ENCODE peak calls at places on chromosome 7, in seven cellular contexts. One of them, this sample, is unnamed.

GRCh38 chr7:68249611-68250010 is 1253.0 kb downstream of the TYW1 start:
- DNase-seq in adrenal gland: no peak
- DNase-seq in OCI-LY7: no peak
- DNase-seq in GM06990: no peak
- DNase-seq in mucosa of descending colon: no peak
- DNase-seq in mammary epithelial cell: no peak
- DNase-seq in PC-9: no peak
- DNase-seq in this sample: no peak

GRCh38 chr7:32228601-32229000 is 158.4 kb upstream of the PDE1C start:
- DNase-seq in adrenal gland: no peak
- DNase-seq in OCI-LY7: no peak
- DNase-seq in GM06990: no peak
- DNase-seq in mucosa of descending colon: no peak
- DNase-seq in mammary epithelial cell: no peak
- DNase-seq in PC-9: no peak
- DNase-seq in this sample: no peak

GRCh38 chr7:150404172-150404784 is 25.1 kb downstream of the ZNF775 start:
- DNase-seq in adrenal gland: peak
- DNase-seq in OCI-LY7: no peak
- DNase-seq in GM06990: no peak
- DNase-seq in mucosa of descending colon: no peak
- DNase-seq in mammary epithelial cell: no peak
- DNase-seq in PC-9: no peak
- DNase-seq in this sample: no peak

GRCh38 chr7:4067476-4067760 is 614.7 kb upstream of the FOXK1 start:
- DNase-seq in adrenal gland: no peak
- DNase-seq in OCI-LY7: no peak
- DNase-seq in GM06990: no peak
- DNase-seq in mucosa of descending colon: no peak
- DNase-seq in mammary epithelial cell: no peak
- DNase-seq in PC-9: no peak
- DNase-seq in this sample: no peak

GRCh38 chr7:101595766-101596537 is 33.1 kb downstream of the MYL10 start:
- DNase-seq in adrenal gland: no peak
- DNase-seq in OCI-LY7: no peak
- DNase-seq in GM06990: no peak
- DNase-seq in mucosa of descending colon: no peak
- DNase-seq in mammary epithelial cell: no peak
- DNase-seq in PC-9: no peak
- DNase-seq in this sample: no peak

GRCh38 chr7:50826371-50827172 is 43.9 kb upstream of the GRB10 start:
- DNase-seq in adrenal gland: peak
- DNase-seq in OCI-LY7: no peak
- DNase-seq in GM06990: no peak
- DNase-seq in mucosa of descending colon: no peak
- DNase-seq in mammary epithelial cell: peak
- DNase-seq in PC-9: peak
- DNase-seq in this sample: no peak

GRCh38 chr7:93736970-93737369 is 153.6 kb downstream of the TFPI2 start:
- DNase-seq in adrenal gland: no peak
- DNase-seq in OCI-LY7: no peak
- DNase-seq in GM06990: no peak
- DNase-seq in mucosa of descending colon: no peak
- DNase-seq in mammary epithelial cell: no peak
- DNase-seq in PC-9: no peak
- DNase-seq in this sample: no peak

GRCh38 chr7:64045301-64046040 is at the start of gene ZNF727:
- DNase-seq in adrenal gland: peak
- DNase-seq in OCI-LY7: no peak
- DNase-seq in GM06990: no peak
- DNase-seq in mucosa of descending colon: peak
- DNase-seq in mammary epithelial cell: no peak
- DNase-seq in PC-9: no peak
- DNase-seq in this sample: no peak

GRCh38 chr7:55212838-55213237 is 152.3 kb upstream of the LANCL2 start:
- DNase-seq in adrenal gland: no peak
- DNase-seq in OCI-LY7: no peak
- DNase-seq in GM06990: no peak
- DNase-seq in mucosa of descending colon: no peak
- DNase-seq in mammary epithelial cell: no peak
- DNase-seq in PC-9: no peak
- DNase-seq in this sample: no peak

GRCh38 chr7:79524048-79524447 is 70.6 kb upstream of the MAGI2 start:
- DNase-seq in adrenal gland: no peak
- DNase-seq in OCI-LY7: no peak
- DNase-seq in GM06990: no peak
- DNase-seq in mucosa of descending colon: no peak
- DNase-seq in mammary epithelial cell: no peak
- DNase-seq in PC-9: no peak
- DNase-seq in this sample: no peak

GRCh38 chr7:27095897-27096755 is at the start of gene HOXA1:
- DNase-seq in adrenal gland: peak
- DNase-seq in OCI-LY7: peak
- DNase-seq in GM06990: peak
- DNase-seq in mucosa of descending colon: peak
- DNase-seq in mammary epithelial cell: peak
- DNase-seq in PC-9: no peak
- DNase-seq in this sample: peak

GRCh38 chr7:27098493-27099223 is 2.9 kb upstream of the HOXA1 start:
- DNase-seq in adrenal gland: peak
- DNase-seq in OCI-LY7: no peak
- DNase-seq in GM06990: no peak
- DNase-seq in mucosa of descending colon: peak
- DNase-seq in mammary epithelial cell: peak
- DNase-seq in PC-9: no peak
- DNase-seq in this sample: no peak

GRCh38 chr7:27095050-27095896 is 527 bp downstream of the HOXA1 start:
- DNase-seq in adrenal gland: no peak
- DNase-seq in OCI-LY7: peak
- DNase-seq in GM06990: no peak
- DNase-seq in mucosa of descending colon: peak
- DNase-seq in mammary epithelial cell: peak
- DNase-seq in PC-9: no peak
- DNase-seq in this sample: no peak

GRCh38 chr7:27097686-27098492 is 2.1 kb upstream of the HOXA1 start:
- DNase-seq in adrenal gland: no peak
- DNase-seq in OCI-LY7: no peak
- DNase-seq in GM06990: no peak
- DNase-seq in mucosa of descending colon: peak
- DNase-seq in mammary epithelial cell: peak
- DNase-seq in PC-9: peak
- DNase-seq in this sample: no peak

GRCh38 chr7:27096756-27097514 is 1.1 kb upstream of the HOXA1 start:
- DNase-seq in adrenal gland: peak
- DNase-seq in OCI-LY7: peak
- DNase-seq in GM06990: no peak
- DNase-seq in mucosa of descending colon: peak
- DNase-seq in mammary epithelial cell: peak
- DNase-seq in PC-9: no peak
- DNase-seq in this sample: no peak
- H3K4me3 ChIP-seq in adrenal gland: peak
- H3K4me3 ChIP-seq in OCI-LY7: peak
- H3K4me3 ChIP-seq in GM06990: peak
- H3K4me3 ChIP-seq in mucosa of descending colon: peak
- H3K4me3 ChIP-seq in mammary epithelial cell: peak
- H3K4me3 ChIP-seq in PC-9: no peak
- H3K4me3 ChIP-seq in this sample: peak

DNA sequence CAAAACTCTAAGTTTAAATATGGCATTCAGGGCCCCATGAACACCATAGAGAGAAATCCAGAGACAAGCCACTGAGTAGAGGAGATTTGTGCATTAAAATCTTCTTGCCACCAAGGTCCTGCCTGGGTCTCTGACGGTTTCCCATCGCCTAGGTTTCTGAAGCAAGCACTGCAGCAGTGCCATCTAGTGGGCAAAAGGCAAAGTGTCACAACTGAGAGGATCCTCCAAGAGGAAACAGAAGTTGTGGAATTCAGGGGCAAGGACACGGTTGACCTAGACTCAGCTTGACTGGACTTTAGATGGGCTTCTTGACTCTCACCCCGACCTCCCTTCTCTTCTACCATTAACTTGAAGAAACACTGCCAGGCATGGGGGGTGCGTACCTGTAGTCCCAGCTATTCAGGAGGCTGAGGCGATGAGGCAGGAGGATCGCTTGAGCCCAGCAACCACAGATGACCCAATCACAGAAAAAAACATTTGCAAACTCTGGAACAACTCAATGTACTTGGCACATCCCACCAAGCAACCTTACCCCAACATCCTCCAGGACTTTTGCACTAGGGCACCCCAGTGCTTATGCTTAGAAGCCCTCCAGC is 604.1 kb downstream of the GALNT17 start:
- DNase-seq in adrenal gland: peak
- DNase-seq in OCI-LY7: peak
- DNase-seq in GM06990: peak
- DNase-seq in mucosa of descending colon: no peak
- DNase-seq in mammary epithelial cell: peak
- DNase-seq in PC-9: no peak
- DNase-seq in this sample: peak
- H3K4me3 ChIP-seq in adrenal gland: no peak
- H3K4me3 ChIP-seq in OCI-LY7: no peak
- H3K4me3 ChIP-seq in GM06990: no peak
- H3K4me3 ChIP-seq in mucosa of descending colon: no peak
- H3K4me3 ChIP-seq in mammary epithelial cell: no peak
- H3K4me3 ChIP-seq in PC-9: no peak
- H3K4me3 ChIP-seq in this sample: no peak

GRCh38 chr7:29894238-29894637 is 87.9 kb downstream of the WIPF3 start:
- DNase-seq in adrenal gland: no peak
- DNase-seq in OCI-LY7: no peak
- DNase-seq in GM06990: no peak
- DNase-seq in mucosa of descending colon: no peak
- DNase-seq in mammary epithelial cell: no peak
- DNase-seq in PC-9: no peak
- DNase-seq in this sample: no peak

GRCh38 chr7:29892231-29892630 is 85.9 kb downstream of the WIPF3 start:
- DNase-seq in adrenal gland: no peak
- DNase-seq in OCI-LY7: no peak
- DNase-seq in GM06990: no peak
- DNase-seq in mucosa of descending colon: no peak
- DNase-seq in mammary epithelial cell: no peak
- DNase-seq in PC-9: no peak
- DNase-seq in this sample: no peak

GRCh38 chr7:29893351-29894005 is 87.2 kb downstream of the WIPF3 start:
- DNase-seq in adrenal gland: no peak
- DNase-seq in OCI-LY7: no peak
- DNase-seq in GM06990: no peak
- DNase-seq in mucosa of descending colon: no peak
- DNase-seq in mammary epithelial cell: no peak
- DNase-seq in PC-9: no peak
- DNase-seq in this sample: no peak

GRCh38 chr7:29890251-29890650 is 83.9 kb downstream of the WIPF3 start:
- DNase-seq in adrenal gland: no peak
- DNase-seq in OCI-LY7: no peak
- DNase-seq in GM06990: no peak
- DNase-seq in mucosa of descending colon: no peak
- DNase-seq in mammary epithelial cell: no peak
- DNase-seq in PC-9: no peak
- DNase-seq in this sample: no peak

GRCh38 chr7:29891766-29892165 is 85.5 kb downstream of the WIPF3 start:
- DNase-seq in adrenal gland: no peak
- DNase-seq in OCI-LY7: no peak
- DNase-seq in GM06990: no peak
- DNase-seq in mucosa of descending colon: no peak
- DNase-seq in mammary epithelial cell: no peak
- DNase-seq in PC-9: no peak
- DNase-seq in this sample: no peak
- H3K4me3 ChIP-seq in adrenal gland: no peak
- H3K4me3 ChIP-seq in OCI-LY7: no peak
- H3K4me3 ChIP-seq in GM06990: no peak
- H3K4me3 ChIP-seq in mucosa of descending colon: no peak
- H3K4me3 ChIP-seq in mammary epithelial cell: no peak
- H3K4me3 ChIP-seq in PC-9: no peak
- H3K4me3 ChIP-seq in this sample: no peak

GRCh38 chr7:27145884-27146401 is 1.6 kb downstream of the HOXA6 start:
- DNase-seq in adrenal gland: no peak
- DNase-seq in OCI-LY7: no peak
- DNase-seq in GM06990: no peak
- DNase-seq in mucosa of descending colon: no peak
- DNase-seq in mammary epithelial cell: no peak
- DNase-seq in PC-9: no peak
- DNase-seq in this sample: no peak
- H3K4me3 ChIP-seq in adrenal gland: no peak
- H3K4me3 ChIP-seq in OCI-LY7: no peak
- H3K4me3 ChIP-seq in GM06990: no peak
- H3K4me3 ChIP-seq in mucosa of descending colon: no peak
- H3K4me3 ChIP-seq in mammary epithelial cell: peak
- H3K4me3 ChIP-seq in PC-9: no peak
- H3K4me3 ChIP-seq in this sample: no peak

DNA sequence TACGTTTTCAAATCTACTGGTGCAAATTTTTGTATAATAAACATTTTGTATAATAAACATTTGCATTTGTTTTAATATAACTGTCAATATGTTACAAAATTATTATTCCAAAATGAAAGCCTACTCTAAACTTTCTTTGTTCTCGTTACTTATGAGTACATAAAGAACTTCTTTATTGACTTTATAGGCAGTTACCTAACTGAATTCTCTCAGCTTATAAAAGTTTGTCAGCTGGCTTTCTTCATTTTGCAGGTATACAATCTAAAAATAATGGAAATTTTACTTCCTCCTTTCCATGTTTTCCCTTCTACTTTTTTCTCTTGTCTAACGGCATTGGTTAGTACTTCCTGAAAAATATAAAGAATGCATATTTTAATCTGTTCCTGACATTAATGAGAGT is 137.1 kb downstream of the CHCHD3 start:
- DNase-seq in adrenal gland: no peak
- DNase-seq in OCI-LY7: no peak
- DNase-seq in GM06990: no peak
- DNase-seq in mucosa of descending colon: no peak
- DNase-seq in mammary epithelial cell: no peak
- DNase-seq in PC-9: no peak
- DNase-seq in this sample: no peak
- H3K4me3 ChIP-seq in adrenal gland: no peak
- H3K4me3 ChIP-seq in OCI-LY7: no peak
- H3K4me3 ChIP-seq in GM06990: no peak
- H3K4me3 ChIP-seq in mucosa of descending colon: no peak
- H3K4me3 ChIP-seq in mammary epithelial cell: no peak
- H3K4me3 ChIP-seq in PC-9: no peak
- H3K4me3 ChIP-seq in this sample: no peak

This sample was measured in Jurkat, Clone E6-1.